ENCODE peak calls at places on chromosomes 12 and 14, in seven cellular contexts. One of them, this sample, is unnamed. For H3K36me3, the result is how much of the 10 kb centered on the place peaks cover.

GRCh38 chr14:100325231-100325632 is 2.1 kb downstream of the SLC25A47 start:
- DNase-seq in stomach: no peak
- DNase-seq in lower lobe of right lung: no peak
- DNase-seq in mesendoderm: no peak
- DNase-seq in MM.1S: no peak
- DNase-seq in PC-3: no peak
- DNase-seq in body of pancreas: no peak
- DNase-seq in this sample: no peak

GRCh38 chr12:79434561-79434960 is 256.2 kb downstream of the PAWR start:
- DNase-seq in body of pancreas: no peak
- DNase-seq in lower lobe of right lung: no peak
- DNase-seq in stomach: no peak
- DNase-seq in MM.1S: no peak
- DNase-seq in PC-3: no peak
- DNase-seq in mesendoderm: no peak
- DNase-seq in this sample: no peak

GRCh38 chr14:70203686-70204085 is 14.9 kb upstream of the SLC8A3 start:
- DNase-seq in body of pancreas: no peak
- DNase-seq in MM.1S: no peak
- DNase-seq in PC-3: no peak
- DNase-seq in mesendoderm: no peak
- DNase-seq in stomach: no peak
- DNase-seq in lower lobe of right lung: no peak
- DNase-seq in this sample: no peak

GRCh38 chr14:58978336-58978735 is 210.1 kb upstream of the DAAM1 start:
- DNase-seq in MM.1S: no peak
- DNase-seq in stomach: no peak
- DNase-seq in mesendoderm: no peak
- DNase-seq in PC-3: no peak
- DNase-seq in body of pancreas: peak
- DNase-seq in lower lobe of right lung: no peak
- DNase-seq in this sample: no peak

GRCh38 chr12:67590122-67590795 is 58.3 kb upstream of the DYRK2 start:
- DNase-seq in stomach: no peak
- DNase-seq in lower lobe of right lung: no peak
- DNase-seq in mesendoderm: no peak
- DNase-seq in MM.1S: no peak
- DNase-seq in PC-3: no peak
- DNase-seq in body of pancreas: no peak
- DNase-seq in this sample: no peak

GRCh38 chr12:18752280-18752920 is 14.5 kb downstream of the CAPZA3 start:
- DNase-seq in stomach: no peak
- DNase-seq in lower lobe of right lung: no peak
- DNase-seq in PC-3: peak
- DNase-seq in MM.1S: no peak
- DNase-seq in body of pancreas: peak
- DNase-seq in mesendoderm: peak
- DNase-seq in this sample: peak

GRCh38 chr14:80549141-80549540 is 337.8 kb upstream of the DIO2 start:
- DNase-seq in mesendoderm: no peak
- DNase-seq in stomach: no peak
- DNase-seq in body of pancreas: no peak
- DNase-seq in PC-3: no peak
- DNase-seq in lower lobe of right lung: no peak
- DNase-seq in MM.1S: no peak
- DNase-seq in this sample: no peak

GRCh38 chr12:3389911-3390310 is 101.1 kb upstream of the PRMT8 start:
- DNase-seq in stomach: no peak
- DNase-seq in PC-3: no peak
- DNase-seq in MM.1S: no peak
- DNase-seq in mesendoderm: no peak
- DNase-seq in body of pancreas: no peak
- DNase-seq in lower lobe of right lung: no peak
- DNase-seq in this sample: no peak

GRCh38 chr14:23366163-23366921 is 1.4 kb upstream of the EFS start:
- DNase-seq in lower lobe of right lung: peak
- DNase-seq in MM.1S: no peak
- DNase-seq in body of pancreas: peak
- DNase-seq in PC-3: no peak
- DNase-seq in mesendoderm: peak
- DNase-seq in stomach: no peak
- DNase-seq in this sample: peak

GRCh38 chr14:75709207-75709812 is 48.3 kb downstream of the TTLL5 start:
- DNase-seq in body of pancreas: peak
- DNase-seq in PC-3: peak
- DNase-seq in stomach: peak
- DNase-seq in MM.1S: peak
- DNase-seq in lower lobe of right lung: peak
- DNase-seq in mesendoderm: peak
- DNase-seq in this sample: peak

GRCh38 chr12:82964446-82964845 is 277.7 kb downstream of the TMTC2 start:
- DNase-seq in MM.1S: no peak
- DNase-seq in lower lobe of right lung: no peak
- DNase-seq in body of pancreas: no peak
- DNase-seq in stomach: no peak
- DNase-seq in mesendoderm: no peak
- DNase-seq in PC-3: no peak
- DNase-seq in this sample: no peak

DNA sequence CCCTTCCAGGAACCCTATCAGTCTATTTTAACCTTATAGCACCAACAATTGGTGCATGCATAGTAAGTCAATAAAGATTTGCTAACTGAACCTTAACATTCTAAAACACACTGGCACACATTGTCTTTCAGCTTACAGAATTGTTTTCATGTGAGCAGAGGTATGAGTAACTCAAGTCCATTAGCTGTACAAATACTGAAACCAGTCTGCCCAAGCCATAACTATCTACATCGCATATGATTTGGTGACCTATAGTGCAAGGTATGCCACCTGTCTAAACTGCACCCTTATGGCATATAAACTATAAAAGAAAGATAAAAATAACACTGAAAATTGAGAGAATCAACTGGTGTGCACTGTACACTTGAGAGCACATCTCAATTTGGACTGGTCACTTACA is 34.8 kb downstream of the SBNO1 start:
- DNase-seq in body of pancreas: no peak
- DNase-seq in lower lobe of right lung: no peak
- DNase-seq in mesendoderm: no peak
- DNase-seq in PC-3: peak
- DNase-seq in MM.1S: no peak
- DNase-seq in stomach: no peak
- DNase-seq in this sample: no peak
- H3K36me3 ChIP-seq in body of pancreas: under half
- H3K36me3 ChIP-seq in lower lobe of right lung: half or more
- H3K36me3 ChIP-seq in mesendoderm: under half
- H3K36me3 ChIP-seq in PC-3: half or more
- H3K36me3 ChIP-seq in MM.1S: under half
- H3K36me3 ChIP-seq in stomach: half or more
- H3K36me3 ChIP-seq in this sample: half or more

DNA sequence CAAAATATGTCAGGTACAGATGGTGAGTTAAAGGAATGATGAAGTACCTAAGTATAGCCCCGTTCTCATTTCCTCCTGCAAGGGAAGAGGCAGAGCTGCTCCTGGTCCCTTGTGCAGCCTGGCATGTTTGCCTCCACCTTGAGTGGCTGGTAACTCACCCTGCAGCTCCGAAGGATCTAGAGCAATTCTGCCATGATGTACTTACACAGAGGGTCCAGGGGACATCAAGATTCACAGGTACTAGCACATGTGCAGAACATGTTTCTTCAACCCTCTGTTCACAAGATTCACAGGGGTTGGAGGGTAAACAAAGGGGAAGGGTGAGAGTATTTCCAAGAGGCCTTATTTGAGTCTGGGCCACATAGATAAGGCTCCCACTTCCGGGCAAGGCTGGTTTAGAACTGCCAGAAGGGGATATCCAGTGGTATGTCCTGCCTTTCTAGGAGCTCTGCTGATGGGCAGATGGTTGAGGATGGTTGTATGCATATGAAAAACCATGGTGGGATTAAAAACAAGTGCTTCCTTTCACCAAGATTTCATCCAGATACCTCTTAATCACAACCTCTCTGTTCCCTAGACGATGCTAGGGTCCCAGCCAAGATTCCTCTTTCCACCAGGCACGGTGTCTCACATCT is 7.7 kb downstream of the DCTN2 start:
- DNase-seq in MM.1S: no peak
- DNase-seq in lower lobe of right lung: no peak
- DNase-seq in stomach: no peak
- DNase-seq in PC-3: no peak
- DNase-seq in mesendoderm: no peak
- DNase-seq in body of pancreas: no peak
- DNase-seq in this sample: peak
- H3K36me3 ChIP-seq in MM.1S: under half
- H3K36me3 ChIP-seq in lower lobe of right lung: half or more
- H3K36me3 ChIP-seq in stomach: half or more
- H3K36me3 ChIP-seq in PC-3: under half
- H3K36me3 ChIP-seq in mesendoderm: under half
- H3K36me3 ChIP-seq in body of pancreas: under half
- H3K36me3 ChIP-seq in this sample: half or more

GRCh38 chr14:68172216-68172615 is 352.6 kb downstream of the RAD51B start:
- DNase-seq in PC-3: peak
- DNase-seq in mesendoderm: no peak
- DNase-seq in stomach: no peak
- DNase-seq in lower lobe of right lung: no peak
- DNase-seq in MM.1S: no peak
- DNase-seq in body of pancreas: peak
- DNase-seq in this sample: no peak

GRCh38 chr14:68172664-68173063 is 353.1 kb downstream of the RAD51B start:
- DNase-seq in stomach: no peak
- DNase-seq in lower lobe of right lung: no peak
- DNase-seq in body of pancreas: peak
- DNase-seq in MM.1S: no peak
- DNase-seq in mesendoderm: no peak
- DNase-seq in PC-3: peak
- DNase-seq in this sample: no peak

GRCh38 chr14:68173227-68173972 is 353.8 kb downstream of the RAD51B start:
- DNase-seq in MM.1S: no peak
- DNase-seq in stomach: no peak
- DNase-seq in mesendoderm: no peak
- DNase-seq in body of pancreas: no peak
- DNase-seq in PC-3: no peak
- DNase-seq in lower lobe of right lung: no peak
- DNase-seq in this sample: no peak

GRCh38 chr14:68176687-68177086 is 357.1 kb downstream of the RAD51B start:
- DNase-seq in stomach: no peak
- DNase-seq in body of pancreas: no peak
- DNase-seq in mesendoderm: no peak
- DNase-seq in MM.1S: no peak
- DNase-seq in PC-3: no peak
- DNase-seq in lower lobe of right lung: no peak
- DNase-seq in this sample: no peak

DNA sequence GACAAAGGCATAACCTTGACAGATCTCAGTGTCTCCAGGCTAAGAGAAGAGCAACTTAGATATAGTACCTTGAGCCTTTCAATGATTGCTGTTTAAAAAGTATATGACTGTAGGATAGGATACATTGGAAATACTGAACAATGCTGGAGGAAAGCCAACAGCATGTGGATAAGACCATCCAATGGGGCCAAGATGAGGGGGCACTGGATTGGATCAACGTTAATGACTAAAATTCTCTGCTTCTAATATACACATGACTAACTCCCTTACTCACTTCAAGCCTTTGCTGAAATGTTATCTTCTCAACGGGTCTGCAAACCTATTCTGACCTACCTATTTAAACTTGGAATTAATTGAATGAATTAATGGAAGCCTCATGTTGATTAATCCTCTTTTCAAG is 354.9 kb downstream of the RAD51B start:
- DNase-seq in MM.1S: no peak
- DNase-seq in PC-3: peak
- DNase-seq in body of pancreas: no peak
- DNase-seq in stomach: no peak
- DNase-seq in lower lobe of right lung: no peak
- DNase-seq in mesendoderm: no peak
- DNase-seq in this sample: no peak
- H3K36me3 ChIP-seq in MM.1S: under half
- H3K36me3 ChIP-seq in PC-3: under half
- H3K36me3 ChIP-seq in body of pancreas: under half
- H3K36me3 ChIP-seq in stomach: under half
- H3K36me3 ChIP-seq in lower lobe of right lung: under half
- H3K36me3 ChIP-seq in mesendoderm: under half
- H3K36me3 ChIP-seq in this sample: under half

DNA sequence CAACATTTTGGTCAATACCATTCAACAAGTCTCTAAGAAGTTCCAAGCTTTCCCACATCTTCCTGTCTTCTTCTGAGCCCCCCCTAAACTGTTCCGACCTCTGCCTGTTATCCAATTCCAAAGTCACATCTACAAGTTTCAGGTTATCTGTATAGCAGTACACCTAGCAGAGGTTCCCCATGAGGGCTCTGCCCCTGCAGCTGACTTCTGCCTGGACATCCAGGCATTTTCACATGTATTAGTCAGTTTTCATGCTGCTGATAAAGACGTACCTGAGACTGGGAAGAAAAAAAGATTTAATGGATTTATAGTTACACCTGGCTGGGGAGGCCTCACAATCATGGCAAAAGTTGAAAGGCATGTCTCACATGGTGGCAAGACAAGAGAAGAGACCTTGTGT is 10.2 kb upstream of the PLA2G1B start:
- DNase-seq in body of pancreas: no peak
- DNase-seq in PC-3: no peak
- DNase-seq in mesendoderm: peak
- DNase-seq in lower lobe of right lung: no peak
- DNase-seq in MM.1S: no peak
- DNase-seq in stomach: no peak
- DNase-seq in this sample: no peak
- H3K36me3 ChIP-seq in body of pancreas: under half
- H3K36me3 ChIP-seq in PC-3: under half
- H3K36me3 ChIP-seq in mesendoderm: under half
- H3K36me3 ChIP-seq in lower lobe of right lung: under half
- H3K36me3 ChIP-seq in MM.1S: under half
- H3K36me3 ChIP-seq in stomach: under half
- H3K36me3 ChIP-seq in this sample: under half

DNA sequence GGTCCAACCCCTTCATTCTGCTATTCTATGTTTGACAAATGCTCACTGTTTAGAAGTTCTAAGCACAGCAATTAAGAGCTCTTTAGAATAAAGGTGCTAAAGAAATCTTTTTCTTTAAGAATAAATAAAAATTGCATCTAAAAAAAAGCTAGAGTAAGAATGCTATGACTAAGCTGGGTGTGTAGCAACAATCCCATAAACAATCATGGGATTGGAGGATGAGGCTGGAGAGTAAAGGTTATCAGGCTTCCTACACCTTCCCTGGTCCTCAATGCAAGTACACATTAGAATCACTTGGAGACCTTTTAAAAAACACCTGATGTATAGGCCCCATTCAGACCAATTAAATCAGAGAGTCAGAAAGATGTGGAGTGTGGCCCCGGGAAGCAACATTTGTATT is 88.3 kb downstream of the CIT start:
- DNase-seq in mesendoderm: no peak
- DNase-seq in lower lobe of right lung: no peak
- DNase-seq in body of pancreas: no peak
- DNase-seq in PC-3: no peak
- DNase-seq in MM.1S: no peak
- DNase-seq in stomach: no peak
- DNase-seq in this sample: no peak
- H3K36me3 ChIP-seq in mesendoderm: under half
- H3K36me3 ChIP-seq in lower lobe of right lung: under half
- H3K36me3 ChIP-seq in body of pancreas: under half
- H3K36me3 ChIP-seq in PC-3: under half
- H3K36me3 ChIP-seq in MM.1S: under half
- H3K36me3 ChIP-seq in stomach: under half
- H3K36me3 ChIP-seq in this sample: under half

This sample was measured in SJSA1.